ENCODE peak calls at places on chromosomes 11 and 22, in four cellular contexts. One of them, this sample, is unnamed.

GRCh38 chr11:94740083-94740974 is 27.8 kb upstream of the AMOTL1 start:
- DNase-seq in H1: no peak
- DNase-seq in IMR-90: no peak
- DNase-seq in neuronal stem cell: peak; percentile 54
- DNase-seq in this sample: peak; percentile 32

GRCh38 chr11:132337819-132338416 is 967.5 kb downstream of the NTM start:
- DNase-seq in H1: no peak
- DNase-seq in IMR-90: no peak
- DNase-seq in neuronal stem cell: no peak
- DNase-seq in this sample: no peak

GRCh38 chr11:32630844-32631243 is 47.2 kb downstream of the EIF3M start:
- DNase-seq in H1: no peak
- DNase-seq in IMR-90: no peak
- DNase-seq in neuronal stem cell: no peak
- DNase-seq in this sample: no peak

GRCh38 chr11:24697722-24698121 is 200.9 kb downstream of the LUZP2 start:
- DNase-seq in H1: no peak
- DNase-seq in IMR-90: peak; percentile 82
- DNase-seq in neuronal stem cell: no peak
- DNase-seq in this sample: peak; percentile 24

GRCh38 chr11:14267861-14268635 is 90.9 kb downstream of the RRAS2 start:
- DNase-seq in H1: no peak
- DNase-seq in IMR-90: no peak
- DNase-seq in neuronal stem cell: no peak
- DNase-seq in this sample: peak; percentile 26

GRCh38 chr22:43110927-43111623 is 525 bp downstream of the BIK start:
- DNase-seq in H1: no peak
- DNase-seq in IMR-90: no peak
- DNase-seq in neuronal stem cell: no peak
- DNase-seq in this sample: no peak

GRCh38 chr22:38936562-38936961 is 20.8 kb upstream of the APOBEC3A start:
- DNase-seq in H1: no peak
- DNase-seq in IMR-90: no peak
- DNase-seq in neuronal stem cell: no peak
- DNase-seq in this sample: no peak

GRCh38 chr11:117457835-117458234 is 130.2 kb downstream of the CEP164 start:
- DNase-seq in H1: no peak
- DNase-seq in IMR-90: no peak
- DNase-seq in neuronal stem cell: no peak
- DNase-seq in this sample: no peak

GRCh38 chr11:28835790-28836189 is 727.6 kb downstream of the METTL15 start:
- DNase-seq in H1: no peak
- DNase-seq in IMR-90: peak; percentile 57
- DNase-seq in neuronal stem cell: no peak
- DNase-seq in this sample: peak; percentile 64

GRCh38 chr11:69425444-69425843 is 56.0 kb upstream of the LINC01488 start:
- DNase-seq in H1: no peak
- DNase-seq in IMR-90: no peak
- DNase-seq in neuronal stem cell: no peak
- DNase-seq in this sample: no peak

GRCh38 chr11:68296344-68297051 is 15.9 kb upstream of the LRP5 start:
- DNase-seq in H1: no peak
- DNase-seq in IMR-90: no peak
- DNase-seq in neuronal stem cell: no peak
- DNase-seq in this sample: no peak

GRCh38 chr11:46242462-46242960 is 35.0 kb upstream of the CREB3L1 start:
- DNase-seq in H1: no peak
- DNase-seq in IMR-90: no peak
- DNase-seq in neuronal stem cell: no peak
- DNase-seq in this sample: no peak
- H4K91ac ChIP-seq in H1: peak overlapping the region; percentile 58
- H4K91ac ChIP-seq in IMR-90: peak overlapping the region; percentile 100
- H4K91ac ChIP-seq in neuronal stem cell: no peak overlapping the region
- H4K91ac ChIP-seq in this sample: peak overlapping the region; percentile 9

GRCh38 chr11:64878494-64879225 is at the start of gene EHD1:
- DNase-seq in H1: peak; percentile 94
- DNase-seq in IMR-90: peak; percentile 96
- DNase-seq in neuronal stem cell: peak; percentile 99
- DNase-seq in this sample: peak; percentile 97

GRCh38 chr11:64878223-64878493 is 263 bp downstream of the EHD1 start:
- DNase-seq in H1: no peak
- DNase-seq in IMR-90: no peak
- DNase-seq in neuronal stem cell: no peak
- DNase-seq in this sample: no peak

GRCh38 chr11:64876835-64877341 is 1.5 kb downstream of the EHD1 start:
- DNase-seq in H1: no peak
- DNase-seq in IMR-90: peak; percentile 46
- DNase-seq in neuronal stem cell: no peak
- DNase-seq in this sample: peak; percentile 68

GRCh38 chr11:64876226-64876750 is 2.1 kb downstream of the EHD1 start:
- DNase-seq in H1: no peak
- DNase-seq in IMR-90: no peak
- DNase-seq in neuronal stem cell: no peak
- DNase-seq in this sample: no peak

GRCh38 chr11:64877390-64878222 is 815 bp downstream of the EHD1 start:
- DNase-seq in H1: no peak
- DNase-seq in IMR-90: no peak
- DNase-seq in neuronal stem cell: no peak
- DNase-seq in this sample: no peak
- H4K91ac ChIP-seq in H1: peak overlapping the region; percentile 77
- H4K91ac ChIP-seq in IMR-90: peak overlapping the region; percentile 87
- H4K91ac ChIP-seq in neuronal stem cell: peak overlapping the region; percentile 75
- H4K91ac ChIP-seq in this sample: peak overlapping the region; percentile 89

GRCh38 chr11:64882243-64882642 is 3.8 kb upstream of the EHD1 start:
- DNase-seq in H1: no peak
- DNase-seq in IMR-90: no peak
- DNase-seq in neuronal stem cell: no peak
- DNase-seq in this sample: no peak

GRCh38 chr11:64881476-64881875 is 3.1 kb upstream of the EHD1 start:
- DNase-seq in H1: no peak
- DNase-seq in IMR-90: no peak
- DNase-seq in neuronal stem cell: no peak
- DNase-seq in this sample: no peak

GRCh38 chr11:64884019-64884418 is 5.6 kb upstream of the EHD1 start:
- DNase-seq in H1: no peak
- DNase-seq in IMR-90: no peak
- DNase-seq in neuronal stem cell: no peak
- DNase-seq in this sample: no peak

GRCh38 chr11:64885367-64886286 is 7.2 kb upstream of the EHD1 start:
- DNase-seq in H1: no peak
- DNase-seq in IMR-90: peak; percentile 94
- DNase-seq in neuronal stem cell: no peak
- DNase-seq in this sample: peak; percentile 95

GRCh38 chr11:64883575-64883974 is 5.2 kb upstream of the EHD1 start:
- DNase-seq in H1: no peak
- DNase-seq in IMR-90: no peak
- DNase-seq in neuronal stem cell: no peak
- DNase-seq in this sample: no peak
- H4K91ac ChIP-seq in H1: no peak overlapping the region
- H4K91ac ChIP-seq in IMR-90: no peak overlapping the region
- H4K91ac ChIP-seq in neuronal stem cell: peak overlapping the region; percentile 44
- H4K91ac ChIP-seq in this sample: peak overlapping the region; percentile 6

GRCh38 chr11:8713760-8714159 is 31.2 kb downstream of the RPL27A start:
- DNase-seq in H1: no peak
- DNase-seq in IMR-90: no peak
- DNase-seq in neuronal stem cell: no peak
- DNase-seq in this sample: no peak

GRCh38 chr11:8717876-8718753 is 35.5 kb downstream of the RPL27A start:
- DNase-seq in H1: no peak
- DNase-seq in IMR-90: peak; percentile 97
- DNase-seq in neuronal stem cell: no peak
- DNase-seq in this sample: peak; percentile 95

GRCh38 chr11:8714622-8715225 is 32.1 kb downstream of the RPL27A start:
- DNase-seq in H1: no peak
- DNase-seq in IMR-90: no peak
- DNase-seq in neuronal stem cell: no peak
- DNase-seq in this sample: peak; percentile 25

GRCh38 chr11:8717544-8717875 is 34.9 kb downstream of the RPL27A start:
- DNase-seq in H1: no peak
- DNase-seq in IMR-90: no peak
- DNase-seq in neuronal stem cell: no peak
- DNase-seq in this sample: no peak

GRCh38 chr11:8715501-8715900 is 32.9 kb downstream of the RPL27A start:
- DNase-seq in H1: no peak
- DNase-seq in IMR-90: no peak
- DNase-seq in neuronal stem cell: no peak
- DNase-seq in this sample: no peak
- H4K91ac ChIP-seq in H1: no peak overlapping the region
- H4K91ac ChIP-seq in IMR-90: peak overlapping the region; percentile 65
- H4K91ac ChIP-seq in neuronal stem cell: no peak overlapping the region
- H4K91ac ChIP-seq in this sample: peak overlapping the region; percentile 40

GRCh38 chr11:34275486-34275885 is 82.3 kb downstream of the ABTB2 start:
- DNase-seq in H1: no peak
- DNase-seq in IMR-90: no peak
- DNase-seq in neuronal stem cell: no peak
- DNase-seq in this sample: no peak

GRCh38 chr11:34274712-34275398 is 83.0 kb downstream of the ABTB2 start:
- DNase-seq in H1: no peak
- DNase-seq in IMR-90: peak; percentile 98
- DNase-seq in neuronal stem cell: no peak
- DNase-seq in this sample: peak; percentile 62

GRCh38 chr11:34278175-34278574 is 79.6 kb downstream of the ABTB2 start:
- DNase-seq in H1: no peak
- DNase-seq in IMR-90: no peak
- DNase-seq in neuronal stem cell: no peak
- DNase-seq in this sample: no peak

GRCh38 chr11:34277166-34277565 is 80.6 kb downstream of the ABTB2 start:
- DNase-seq in H1: no peak
- DNase-seq in IMR-90: no peak
- DNase-seq in neuronal stem cell: no peak
- DNase-seq in this sample: no peak

GRCh38 chr11:34276465-34276864 is 81.3 kb downstream of the ABTB2 start:
- DNase-seq in H1: no peak
- DNase-seq in IMR-90: no peak
- DNase-seq in neuronal stem cell: no peak
- DNase-seq in this sample: no peak
- H4K91ac ChIP-seq in H1: no peak overlapping the region
- H4K91ac ChIP-seq in IMR-90: no peak overlapping the region
- H4K91ac ChIP-seq in neuronal stem cell: no peak overlapping the region
- H4K91ac ChIP-seq in this sample: no peak overlapping the region

DNA sequence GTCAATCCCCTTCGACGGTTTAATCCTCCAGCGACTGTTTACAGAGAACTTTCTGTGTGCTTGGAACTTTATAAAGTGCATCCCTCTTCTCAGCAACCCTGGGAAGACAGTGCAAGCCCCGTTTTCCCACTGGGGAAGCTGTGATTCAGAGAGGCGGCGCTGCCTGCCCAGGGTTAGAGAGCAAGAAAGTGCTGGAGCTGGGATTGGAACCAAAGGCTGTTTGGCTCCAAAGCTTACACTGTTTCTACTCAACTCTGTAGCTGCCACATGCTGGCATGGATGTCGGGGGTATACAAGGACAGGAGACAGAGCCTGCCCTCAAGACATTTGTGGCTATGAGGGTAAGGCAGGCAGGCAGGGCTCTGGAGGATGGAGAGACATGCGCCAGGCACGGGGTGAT is 13.0 kb downstream of the FBLN1 start:
- DNase-seq in H1: no peak
- DNase-seq in IMR-90: no peak
- DNase-seq in neuronal stem cell: no peak
- DNase-seq in this sample: no peak
- H4K91ac ChIP-seq in H1: no peak overlapping the region
- H4K91ac ChIP-seq in IMR-90: no peak overlapping the region
- H4K91ac ChIP-seq in neuronal stem cell: peak overlapping the region; percentile 40
- H4K91ac ChIP-seq in this sample: peak overlapping the region; percentile 23

GRCh38 chr11:47768090-47768620 is 1.0 kb upstream of the FNBP4 start:
- DNase-seq in H1: no peak
- DNase-seq in IMR-90: peak; percentile 61
- DNase-seq in neuronal stem cell: peak; percentile 15
- DNase-seq in this sample: peak; percentile 74
- H4K91ac ChIP-seq in H1: peak overlapping the region; percentile 2
- H4K91ac ChIP-seq in IMR-90: peak overlapping the region; percentile 98
- H4K91ac ChIP-seq in neuronal stem cell: no peak overlapping the region
- H4K91ac ChIP-seq in this sample: peak overlapping the region; percentile 97

DNA sequence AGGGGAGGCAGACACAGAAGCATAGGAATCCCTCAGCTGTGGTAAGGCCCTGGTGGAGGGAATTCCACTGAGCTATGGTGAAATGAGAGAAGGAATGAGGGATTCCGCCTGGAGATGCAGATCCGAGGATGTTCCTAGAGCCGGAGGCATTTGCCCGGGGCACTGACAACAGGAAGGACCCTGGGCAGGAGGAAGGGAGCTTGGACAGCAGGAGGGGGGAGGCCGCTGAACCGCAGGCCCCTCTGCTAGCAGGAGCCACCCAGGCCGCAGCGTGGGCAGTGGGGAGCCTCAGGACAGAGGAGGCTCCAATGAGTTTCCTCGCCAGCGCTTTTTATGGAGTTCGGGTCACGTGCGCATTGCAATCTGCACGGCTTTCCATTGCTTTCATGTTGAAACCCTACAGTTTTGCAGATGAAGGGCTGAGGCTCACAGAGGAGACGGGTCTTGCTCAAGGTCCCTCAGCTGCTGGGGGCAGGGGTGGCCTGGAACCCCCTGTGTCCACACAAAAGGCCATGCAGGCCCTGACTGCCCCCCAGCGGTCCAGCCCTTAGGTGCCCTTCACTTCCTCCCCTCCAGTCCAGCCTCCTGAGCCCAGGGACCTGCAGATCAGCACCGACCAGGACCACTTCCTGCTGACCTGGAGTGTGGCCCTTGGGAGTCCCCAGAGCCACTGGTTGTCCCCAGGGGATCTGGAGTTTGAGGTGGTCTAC is 15.6 kb downstream of the CSF2RB start:
- DNase-seq in H1: no peak
- DNase-seq in IMR-90: no peak
- DNase-seq in neuronal stem cell: no peak
- DNase-seq in this sample: no peak
- H4K91ac ChIP-seq in H1: no peak overlapping the region
- H4K91ac ChIP-seq in IMR-90: no peak overlapping the region
- H4K91ac ChIP-seq in neuronal stem cell: no peak overlapping the region
- H4K91ac ChIP-seq in this sample: no peak overlapping the region

This sample was measured in mesenchymal stem cell.